ENCODE peak calls at places on chromosomes 13 and 19, in eight cellular contexts. U, Q, G, N, B, O, H and Z are unnamed samples.

GRCh38 chr19:55015126-55015525 is 22.9 kb downstream of the GP6 start:
- DNase-seq in U (no peak), Q (no peak), G (no peak), N (no peak), B (no peak), O (no peak), H (no peak), Z (no peak)

GRCh38 chr19:39407394-39407643 is 672 bp downstream of the ZFP36 start:
- DNase-seq in U (no peak), Q (no peak), G (no peak), N (no peak), B (no peak), O (no peak), H (no peak), Z (no peak)

GRCh38 chr13:19601749-19602725 is 31.4 kb upstream of the MPHOSPH8 start:
- DNase-seq in U (peak), Q (peak), G (peak), N (no peak), B (peak), O (no peak), H (no peak), Z (peak)

GRCh38 chr19:19538077-19538764 is at the start of gene CILP2:
- DNase-seq in U (peak), Q (no peak), G (no peak), N (no peak), B (no peak), O (no peak), H (no peak), Z (peak)

GRCh38 chr13:113656015-113656588 is 1.9 kb downstream of the ATP4B start:
- DNase-seq in U (no peak), Q (no peak), G (no peak), N (no peak), B (peak), O (peak), H (no peak), Z (no peak)

GRCh38 chr19:2064395-2064787 is 13.3 kb upstream of the MKNK2 start:
- DNase-seq in U (no peak), Q (no peak), G (no peak), N (no peak), B (no peak), O (no peak), H (no peak), Z (no peak)

GRCh38 chr13:41470187-41470586 is 12.8 kb downstream of the RGCC start:
- DNase-seq in U (no peak), Q (no peak), G (no peak), N (no peak), B (no peak), O (no peak), H (no peak), Z (no peak)

GRCh38 chr19:43534305-43534612 is 1.3 kb downstream of the ZNF575 start:
- DNase-seq in U (no peak), Q (no peak), G (no peak), N (no peak), B (no peak), O (no peak), H (no peak), Z (no peak)

GRCh38 chr19:15173746-15174404 is 26.9 kb downstream of the NOTCH3 start:
- DNase-seq in U (no peak), Q (no peak), G (no peak), N (no peak), B (no peak), O (no peak), H (no peak), Z (no peak)

GRCh38 chr19:5131866-5132561 is 163.1 kb downstream of the KDM4B start:
- DNase-seq in U (no peak), Q (peak), G (no peak), N (no peak), B (no peak), O (no peak), H (peak), Z (peak)

GRCh38 chr19:54432144-54432738 is 16.8 kb upstream of the LENG8 start:
- DNase-seq in U (no peak), Q (peak), G (no peak), N (no peak), B (no peak), O (no peak), H (peak), Z (no peak)

GRCh38 chr19:29685326-29685725 is 20.1 kb downstream of the PLEKHF1 start:
- DNase-seq in U (no peak), Q (no peak), G (no peak), N (no peak), B (no peak), O (no peak), H (peak), Z (no peak)

GRCh38 chr13:30982911-30983310 is 50.5 kb downstream of the TEX26 start:
- DNase-seq in U (no peak), Q (no peak), G (no peak), N (no peak), B (no peak), O (no peak), H (no peak), Z (no peak)

GRCh38 chr13:30982506-30982905 is 50.0 kb downstream of the TEX26 start:
- DNase-seq in U (no peak), Q (no peak), G (no peak), N (no peak), B (no peak), O (no peak), H (no peak), Z (no peak)

GRCh38 chr13:30984620-30985019 is 52.2 kb downstream of the TEX26 start:
- DNase-seq in U (no peak), Q (no peak), G (no peak), N (no peak), B (no peak), O (no peak), H (no peak), Z (no peak)

GRCh38 chr13:30983431-30983830 is 51.0 kb downstream of the TEX26 start:
- DNase-seq in U (no peak), Q (no peak), G (no peak), N (no peak), B (no peak), O (no peak), H (no peak), Z (no peak)

DNA sequence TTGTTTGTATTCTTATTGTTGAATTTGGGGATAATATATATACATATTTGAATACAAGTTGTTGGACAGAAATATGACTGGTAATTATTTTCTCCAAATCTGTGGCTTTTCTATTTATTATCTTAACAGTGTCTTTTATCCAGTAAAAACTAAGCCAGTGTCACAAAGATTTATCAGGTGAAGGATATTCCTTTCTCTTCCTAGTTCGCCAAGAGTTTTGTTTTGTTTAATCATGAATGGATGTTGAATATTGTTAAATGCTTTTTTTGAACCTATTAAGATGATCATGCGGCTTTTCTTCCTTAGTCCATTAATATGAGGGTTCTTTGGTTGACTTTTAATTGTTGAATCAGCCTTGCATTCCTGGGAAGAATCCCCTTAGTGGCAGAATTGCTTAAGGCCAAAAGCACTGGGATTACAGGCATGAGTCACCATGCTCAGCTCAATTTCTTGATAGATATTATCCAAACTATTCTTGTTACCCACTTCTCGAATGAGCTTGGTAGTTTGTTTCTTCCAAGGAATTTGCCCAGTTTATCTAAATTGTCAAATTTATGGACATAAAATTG is 53.3 kb downstream of the TEX26 start:
- DNase-seq in U (no peak), Q (peak), G (no peak), N (no peak), B (no peak), O (no peak), H (peak), Z (no peak)
- TF ChIP-seq CTCF in U (no peak), Q (no peak), G (no peak), N (no peak), B (no peak), O (no peak), H (no peak), Z (no peak)

GRCh38 chr13:22039961-22040360 is 369.1 kb downstream of the FGF9 start:
- DNase-seq in U (no peak), Q (no peak), G (no peak), N (no peak), B (no peak), O (no peak), H (no peak), Z (no peak)

GRCh38 chr13:22041741-22042140 is 370.9 kb downstream of the FGF9 start:
- DNase-seq in U (no peak), Q (no peak), G (no peak), N (no peak), B (no peak), O (no peak), H (no peak), Z (no peak)

GRCh38 chr13:22040810-22041364 is 370.0 kb downstream of the FGF9 start:
- DNase-seq in U (no peak), Q (peak), G (no peak), N (no peak), B (no peak), O (no peak), H (peak), Z (no peak)
- TF ChIP-seq CTCF in U (no peak), Q (no peak), G (no peak), N (no peak), B (no peak), O (no peak), H (no peak), Z (no peak)

GRCh38 chr19:275958-276646 is 15.1 kb downstream of the PLPP2 start:
- DNase-seq in U (peak), Q (no peak), G (no peak), N (no peak), B (no peak), O (no peak), H (no peak), Z (no peak)
- TF ChIP-seq CTCF in U (no peak), Q (no peak), G (no peak), N (no peak), B (no peak), O (no peak), H (no peak), Z (no peak)

GRCh38 chr13:73467103-73467502 is 408.3 kb downstream of the KLF5 start:
- DNase-seq in U (no peak), Q (peak), G (no peak), N (no peak), B (no peak), O (no peak), H (no peak), Z (no peak)

GRCh38 chr13:73466561-73466960 is 407.8 kb downstream of the KLF5 start:
- DNase-seq in U (no peak), Q (peak), G (no peak), N (no peak), B (no peak), O (no peak), H (no peak), Z (no peak)

GRCh38 chr13:73462241-73462640 is 403.4 kb downstream of the KLF5 start:
- DNase-seq in U (no peak), Q (no peak), G (no peak), N (no peak), B (no peak), O (no peak), H (no peak), Z (no peak)

GRCh38 chr13:73464758-73465628 is 406.2 kb downstream of the KLF5 start:
- DNase-seq in U (no peak), Q (peak), G (no peak), N (no peak), B (no peak), O (no peak), H (no peak), Z (no peak)

GRCh38 chr13:73465629-73465974 is 406.8 kb downstream of the KLF5 start:
- DNase-seq in U (no peak), Q (peak), G (no peak), N (no peak), B (no peak), O (no peak), H (peak), Z (no peak)
- TF ChIP-seq CTCF in U (no peak), Q (peak), G (no peak), N (no peak), B (no peak), O (no peak), H (no peak), Z (no peak)

DNA sequence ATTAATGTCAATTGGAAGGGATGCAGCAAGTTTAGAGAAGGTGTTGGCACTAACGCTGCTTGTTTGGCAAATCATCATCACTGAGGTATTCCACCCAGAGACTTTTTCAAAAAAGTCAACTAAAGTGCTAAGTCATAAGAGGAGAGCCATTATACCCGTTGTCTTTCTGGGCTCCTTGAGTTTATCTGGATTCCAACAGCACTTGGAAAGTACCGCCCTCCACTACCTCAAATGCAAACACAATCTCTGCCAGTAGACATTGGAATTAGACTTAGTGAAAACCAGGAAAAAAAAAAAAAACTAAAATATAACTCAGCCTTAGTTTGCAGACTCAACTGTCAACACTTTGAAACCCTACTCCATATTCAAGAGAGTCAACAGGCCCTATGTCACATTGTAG is 266.0 kb downstream of the ITGBL1 start:
- DNase-seq in U (no peak), Q (no peak), G (no peak), N (no peak), B (no peak), O (no peak), H (no peak), Z (no peak)
- TF ChIP-seq CTCF in U (no peak), Q (no peak), G (no peak), N (no peak), B (no peak), O (no peak), H (no peak), Z (no peak)

DNA sequence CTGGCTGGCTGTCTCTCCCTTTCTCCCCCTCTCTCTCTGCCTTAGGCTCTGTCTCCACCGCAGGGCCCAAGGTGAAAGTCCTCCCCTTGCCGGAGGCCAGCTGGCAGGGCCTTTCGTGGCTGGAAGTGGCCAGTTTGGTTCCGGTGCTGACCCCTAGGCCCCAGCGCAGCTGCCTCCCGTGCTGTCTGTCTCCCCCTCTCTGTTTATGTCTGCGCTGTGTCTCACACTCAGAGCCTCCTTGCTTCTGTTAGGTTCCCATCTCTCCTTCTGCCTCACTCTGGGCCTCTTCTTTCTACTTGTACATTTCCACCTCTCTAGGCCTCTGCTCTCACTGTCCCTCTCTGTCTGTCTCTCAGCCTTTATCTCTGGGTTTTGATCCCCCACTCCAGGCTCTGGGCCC is 13.1 kb downstream of the CCDC97 start:
- DNase-seq in U (no peak), Q (no peak), G (peak), N (no peak), B (no peak), O (no peak), H (no peak), Z (no peak)
- TF ChIP-seq CTCF in U (no peak), Q (no peak), G (no peak), N (no peak), B (no peak), O (no peak), H (no peak), Z (no peak)

DNA sequence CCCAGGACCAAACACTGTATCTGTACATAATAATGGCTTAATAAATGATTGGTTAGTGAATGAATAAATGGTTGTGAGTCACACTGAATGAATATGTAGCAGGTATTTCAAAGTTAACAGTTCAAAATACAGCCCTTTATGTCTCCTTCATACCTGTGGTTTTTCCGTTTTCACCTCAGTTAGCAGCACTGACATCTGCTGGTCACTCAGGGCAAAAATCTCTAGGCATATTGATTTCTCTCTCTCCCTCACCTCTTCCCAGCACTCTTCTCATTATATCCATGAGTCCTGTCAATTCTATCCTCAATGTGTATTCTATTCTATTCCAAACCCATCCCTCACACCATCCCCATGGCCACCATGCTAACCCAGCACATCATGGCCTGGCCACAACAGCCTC is 76.2 kb downstream of the PEG3 start:
- DNase-seq in U (no peak), Q (no peak), G (no peak), N (no peak), B (no peak), O (no peak), H (peak), Z (no peak)
- TF ChIP-seq CTCF in U (no peak), Q (no peak), G (no peak), N (no peak), B (no peak), O (no peak), H (peak), Z (no peak)